ENCODE peak calls at places on chromosome 16, in eight cellular contexts. E is PC-3, C is astrocyte, W is mucosa of descending colon, U is thoracic aorta, T is A549, Z is AG10803, G is left ventricle myocardium inferior. O is an unnamed sample.
A peak's percentile ranks its signal among the peaks of the same experiment; 100 is the strongest.

GRCh38 chr16:12375341-12375740 is 398.8 kb downstream of the SNX29 start:
- DNase-seq in E (no peak), C (no peak), W (no peak), U (no peak), T (no peak), Z (no peak), G (peak; percentile 24), O (peak; percentile 65)

GRCh38 chr16:85521737-85522042 is 91.4 kb upstream of the GSE1 start:
- DNase-seq in E (no peak), C (no peak), W (no peak), U (no peak), T (no peak), Z (no peak), G (no peak), O (no peak)

GRCh38 chr16:86060381-86061317 is 161.7 kb downstream of the IRF8 start:
- DNase-seq in E (no peak), C (no peak), W (no peak), U (no peak), T (no peak), Z (no peak), G (no peak), O (no peak)

GRCh38 chr16:76583995-76584394 is 306.8 kb downstream of the CNTNAP4 start:
- DNase-seq in E (no peak), C (no peak), W (no peak), U (no peak), T (no peak), Z (no peak), G (no peak), O (no peak)

GRCh38 chr16:27972500-27972899 is 91.0 kb downstream of the GSG1L start:
- DNase-seq in E (peak; percentile 56), C (peak; percentile 8), W (no peak), U (no peak), T (peak; percentile 72), Z (peak; percentile 19), G (no peak), O (peak; percentile 20)

GRCh38 chr16:51151435-51151950 is 423 bp upstream of the SALL1 start:
- DNase-seq in E (no peak), C (peak; percentile 85), W (no peak), U (no peak), T (no peak), Z (peak; percentile 87), G (no peak), O (peak; percentile 81)

GRCh38 chr16:12160815-12161550 is 184.4 kb downstream of the SNX29 start:
- DNase-seq in E (no peak), C (no peak), W (no peak), U (no peak), T (no peak), Z (no peak), G (no peak), O (peak; percentile 22)

GRCh38 chr16:58937661-58938060 is 203.5 kb upstream of the GOT2 start:
- DNase-seq in E (no peak), C (no peak), W (no peak), U (no peak), T (no peak), Z (no peak), G (no peak), O (no peak)

GRCh38 chr16:67243481-67243880 is 3.8 kb downstream of the FHOD1 start:
- DNase-seq in E (no peak), C (no peak), W (peak; percentile 53), U (no peak), T (no peak), Z (no peak), G (no peak), O (no peak)

GRCh38 chr16:17395849-17396480 is 74.8 kb downstream of the XYLT1 start:
- DNase-seq in E (no peak), C (no peak), W (no peak), U (no peak), T (no peak), Z (peak; percentile 68), G (no peak), O (peak; percentile 76)

GRCh38 chr16:89700649-89701424 is 668 bp downstream of the SPATA2L start:
- DNase-seq in E (peak; percentile 57), C (no peak), W (peak; percentile 86), U (no peak), T (peak; percentile 60), Z (no peak), G (no peak), O (no peak)

GRCh38 chr16:66441586-66442375 is 14.7 kb downstream of the BEAN1 start:
- DNase-seq in E (peak; percentile 36), C (peak; percentile 58), W (no peak), U (no peak), T (no peak), Z (peak; percentile 63), G (no peak), O (peak; percentile 73)

GRCh38 chr16:13013043-13013442 is 111.6 kb downstream of the SHISA9 start:
- DNase-seq in E (no peak), C (no peak), W (no peak), U (no peak), T (no peak), Z (no peak), G (no peak), O (no peak)

GRCh38 chr16:12160249-12160648 is 183.7 kb downstream of the SNX29 start:
- DNase-seq in E (no peak), C (peak; percentile 70), W (no peak), U (no peak), T (no peak), Z (peak; percentile 54), G (no peak), O (peak; percentile 27)

GRCh38 chr16:83768976-83769375 is 38.8 kb upstream of the HSBP1 start:
- DNase-seq in E (no peak), C (no peak), W (no peak), U (no peak), T (no peak), Z (no peak), G (no peak), O (no peak)

GRCh38 chr16:546909-547770 is 13.1 kb upstream of the PRR35 start:
- DNase-seq in E (no peak), C (no peak), W (peak; percentile 86), U (no peak), T (no peak), Z (peak; percentile 58), G (peak; percentile 68), O (peak; percentile 57)

GRCh38 chr16:11585460-11586374 is 1.0 kb downstream of the LITAF start:
- DNase-seq in E (no peak), C (no peak), W (peak; percentile 78), U (no peak), T (no peak), Z (no peak), G (peak; percentile 24), O (no peak)

GRCh38 chr16:77443834-77444460 is 9.1 kb upstream of the ADAMTS18 start:
- DNase-seq in E (no peak), C (no peak), W (no peak), U (no peak), T (no peak), Z (no peak), G (no peak), O (no peak)

GRCh38 chr16:23837553-23838308 is 1.9 kb downstream of the PRKCB start:
- DNase-seq in E (no peak), C (no peak), W (no peak), U (no peak), T (no peak), Z (no peak), G (no peak), O (no peak)

DNA sequence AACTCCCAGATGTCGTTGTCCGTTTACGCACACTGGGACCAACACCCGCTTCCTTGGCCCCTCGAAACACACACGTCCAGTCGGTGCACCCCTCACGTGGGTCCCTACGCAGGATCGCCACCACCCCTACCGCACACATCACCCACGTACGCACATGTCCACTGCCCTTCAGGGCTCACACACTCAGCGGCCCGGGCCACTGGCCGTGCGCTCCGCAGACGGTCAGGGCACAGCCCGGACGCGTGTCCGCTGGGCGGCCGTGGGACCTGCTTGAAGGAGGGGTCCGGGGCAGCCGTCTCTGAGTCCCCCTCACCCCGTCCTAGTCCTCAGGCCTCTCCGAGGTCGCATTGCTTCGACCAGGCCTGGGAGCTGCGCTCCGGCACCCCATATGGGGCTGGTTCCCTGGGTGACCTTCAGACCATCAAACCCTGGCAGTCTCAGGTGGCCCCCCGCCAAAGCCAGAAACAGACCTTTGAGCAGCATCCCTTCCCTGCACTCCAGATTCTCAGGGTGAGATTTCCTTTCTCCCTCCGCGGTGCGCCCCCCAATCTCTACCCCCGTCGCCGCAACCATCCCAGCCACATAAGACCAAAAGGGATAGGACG is 910 bp upstream of the GPRC5B start:
- DNase-seq in E (no peak), C (no peak), W (no peak), U (no peak), T (no peak), Z (no peak), G (peak; percentile 27), O (no peak)
- H3K4me3 ChIP-seq in E (peak overlapping the region; percentile 70), C (peak overlapping the region; percentile 57), W (no peak overlapping the region), U (peak overlapping the region; percentile 88), T (peak overlapping the region; percentile 73), Z (peak overlapping the region; percentile 64), G (peak overlapping the region; percentile 93), O (peak overlapping the region; percentile 85)

GRCh38 chr16:63787014-63787413 is 1334.8 kb downstream of the CDH11 start:
- DNase-seq in E (no peak), C (no peak), W (no peak), U (no peak), T (no peak), Z (no peak), G (no peak), O (no peak)

DNA sequence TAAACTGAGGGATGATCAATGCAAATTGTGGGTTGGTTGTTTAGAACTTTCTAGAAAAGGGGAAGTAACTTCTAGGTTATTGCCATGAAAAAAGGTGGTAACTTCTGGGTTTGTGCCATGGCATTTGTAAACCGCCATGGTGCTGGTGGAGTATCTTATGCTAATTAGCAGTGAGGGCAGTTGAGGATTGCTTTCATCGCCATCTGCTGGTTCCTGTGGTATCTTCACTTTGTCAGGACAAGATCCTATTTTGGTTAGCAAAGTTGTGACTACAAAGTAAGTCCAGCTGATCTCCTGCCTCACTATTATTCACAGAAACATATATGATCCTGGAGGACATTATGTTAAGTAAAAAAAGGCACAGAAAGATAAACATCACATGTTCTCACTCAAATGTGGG is 1332.3 kb downstream of the CDH11 start:
- DNase-seq in E (peak; percentile 1), C (no peak), W (no peak), U (no peak), T (no peak), Z (no peak), G (no peak), O (no peak)
- TF ChIP-seq CTCF in E (no peak), C (peak; percentile 6), W (no peak), U (no peak), T (no peak), Z (no peak), G (no peak), O (no peak)

DNA sequence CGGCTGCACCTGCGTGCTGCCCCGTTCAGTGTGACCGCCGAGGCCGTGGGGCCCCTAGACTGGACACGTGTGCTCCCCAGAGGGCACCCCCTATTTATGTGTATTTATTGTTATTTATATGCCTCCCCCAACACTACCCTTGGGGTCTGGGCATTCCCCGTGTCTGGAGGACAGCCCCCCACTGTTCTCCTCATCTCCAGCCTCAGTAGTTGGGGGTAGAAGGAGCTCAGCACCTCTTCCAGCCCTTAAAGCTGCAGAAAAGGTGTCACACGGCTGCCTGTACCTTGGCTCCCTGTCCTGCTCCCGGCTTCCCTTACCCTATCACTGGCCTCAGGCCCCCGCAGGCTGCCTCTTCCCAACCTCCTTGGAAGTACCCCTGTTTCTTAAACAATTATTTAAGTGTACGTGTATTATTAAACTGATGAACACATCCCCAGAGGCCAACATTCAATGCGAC is 1.7 kb downstream of the IL17C start:
- DNase-seq in E (no peak), C (no peak), W (no peak), U (no peak), T (no peak), Z (no peak), G (no peak), O (no peak)
- H3K4me3 ChIP-seq in E (no peak overlapping the region), C (no peak overlapping the region), W (no peak overlapping the region), U (no peak overlapping the region), T (no peak overlapping the region), Z (no peak overlapping the region), G (no peak overlapping the region), O (no peak overlapping the region)

GRCh38 chr16:73053379-73054130 is 5.6 kb upstream of the ZFHX3 start:
- DNase-seq in E (peak; percentile 78), C (peak; percentile 52), W (no peak), U (no peak), T (peak; percentile 78), Z (no peak), G (no peak), O (peak; percentile 58)
- TF ChIP-seq CTCF in E (no peak), C (no peak), W (no peak), U (no peak), T (no peak), Z (no peak), G (no peak), O (no peak)